ENCODE peak calls at places on chromosomes 1 and 21, in six cellular contexts. A, G, N, W, J and S are unnamed samples.

GRCh38 chr1:7705048-7705907 is 65.8 kb upstream of the VAMP3 start:
- DNase-seq in A (peak; percentile 47), G (no peak), N (no peak), W (no peak), J (no peak), S (peak; percentile 28)

GRCh38 chr1:244325056-244325764 is 126.5 kb downstream of the ADSS2 start:
- DNase-seq in A (no peak), G (no peak), N (no peak), W (no peak), J (no peak), S (no peak)

GRCh38 chr1:220339581-220339980 is 67.3 kb upstream of the RAB3GAP2 start:
- DNase-seq in A (no peak), G (no peak), N (no peak), W (no peak), J (no peak), S (no peak)

GRCh38 chr1:203271962-203272632 is 33.2 kb upstream of the BTG2 start:
- DNase-seq in A (no peak), G (no peak), N (no peak), W (no peak), J (no peak), S (no peak)

GRCh38 chr1:99171126-99171813 is 93.0 kb upstream of the PLPPR4 start:
- DNase-seq in A (no peak), G (no peak), N (no peak), W (no peak), J (no peak), S (no peak)

GRCh38 chr1:31595836-31596736 is 19.8 kb downstream of the TINAGL1 start:
- DNase-seq in A (no peak), G (no peak), N (no peak), W (no peak), J (no peak), S (no peak)

GRCh38 chr1:64623750-64624445 is 121.0 kb upstream of the RAVER2 start:
- DNase-seq in A (no peak), G (peak; percentile 38), N (peak; percentile 9), W (no peak), J (no peak), S (peak; percentile 94)

GRCh38 chr1:7595338-7595737 is 175.8 kb upstream of the VAMP3 start:
- DNase-seq in A (peak; percentile 5), G (no peak), N (no peak), W (no peak), J (no peak), S (no peak)

GRCh38 chr1:155984341-155984740 is 6.0 kb upstream of the ARHGEF2 start:
- DNase-seq in A (no peak), G (no peak), N (no peak), W (no peak), J (no peak), S (no peak)

GRCh38 chr1:227944066-227944930 is 3.4 kb downstream of the WNT9A start:
- DNase-seq in A (no peak), G (no peak), N (no peak), W (no peak), J (no peak), S (no peak)

GRCh38 chr1:243501002-243501401 is 245.2 kb downstream of the SDCCAG8 start:
- DNase-seq in A (no peak), G (peak; percentile 73), N (peak; percentile 81), W (no peak), J (no peak), S (peak; percentile 91)

GRCh38 chr21:32578107-32578691 is 7.1 kb downstream of the TCP10L start:
- DNase-seq in A (peak; percentile 46), G (peak; percentile 5), N (no peak), W (no peak), J (no peak), S (peak; percentile 5)

GRCh38 chr1:26403656-26404055 is 7.0 kb upstream of the LIN28A start:
- DNase-seq in A (no peak), G (no peak), N (no peak), W (no peak), J (no peak), S (no peak)

GRCh38 chr1:181485276-181486097 is 2.2 kb downstream of the CACNA1E start:
- DNase-seq in A (peak; percentile 45), G (no peak), N (no peak), W (no peak), J (no peak), S (no peak)

GRCh38 chr1:207004931-207005830 is 27.4 kb downstream of the C1orf116 start:
- DNase-seq in A (no peak), G (peak; percentile 78), N (peak; percentile 77), W (no peak), J (no peak), S (peak; percentile 73)

GRCh38 chr1:178693368-178693767 is 31.7 kb upstream of the RALGPS2 start:
- DNase-seq in A (no peak), G (no peak), N (no peak), W (no peak), J (no peak), S (no peak)

GRCh38 chr1:198047913-198048312 is 108.9 kb upstream of the NEK7 start:
- DNase-seq in A (no peak), G (no peak), N (no peak), W (no peak), J (no peak), S (no peak)

GRCh38 chr1:41954533-41954944 is 35.8 kb upstream of the HIVEP3 start:
- DNase-seq in A (no peak), G (peak; percentile 69), N (peak; percentile 83), W (peak; percentile 66), J (no peak), S (peak; percentile 94)

GRCh38 chr1:38097256-38097655 is 50.7 kb upstream of the POU3F1 start:
- DNase-seq in A (no peak), G (no peak), N (no peak), W (no peak), J (no peak), S (no peak)

GRCh38 chr1:69569281-69569970 is 1.7 kb downstream of the LRRC7 start:
- DNase-seq in A (no peak), G (no peak), N (no peak), W (no peak), J (no peak), S (no peak)